ENCODE peak calls at places on chromosomes 4 and X, in six cellular contexts. C, G, F, P, Q and K are unnamed samples.

GRCh38 chr4:48311896-48312295 is 29.4 kb upstream of the SLAIN2 start:
- DNase-seq in C (no peak), G (peak), F (no peak), P (no peak), Q (no peak), K (no peak)

GRCh38 chrX:130108647-130109428 is 1.5 kb downstream of the ELF4 start:
- DNase-seq in C (peak), G (no peak), F (peak), P (peak), Q (peak), K (no peak)

GRCh38 chr4:154491341-154491679 is 289 bp downstream of the DCHS2 start:
- DNase-seq in C (peak), G (peak), F (no peak), P (no peak), Q (peak), K (no peak)

GRCh38 chr4:117479673-117480072 is 394.3 kb upstream of the TRAM1L1 start:
- DNase-seq in C (no peak), G (peak), F (no peak), P (no peak), Q (no peak), K (no peak)

GRCh38 chr4:68129793-68130192 is at the start of gene TMPRSS11F:
- DNase-seq in C (no peak), G (no peak), F (peak), P (no peak), Q (no peak), K (no peak)

GRCh38 chrX:77788050-77788449 is 2.0 kb upstream of the ATRX start:
- DNase-seq in C (peak), G (peak), F (peak), P (peak), Q (no peak), K (no peak)

GRCh38 chr4:32499176-32499575 is 1779.0 kb downstream of the PCDH7 start:
- DNase-seq in C (no peak), G (no peak), F (no peak), P (no peak), Q (no peak), K (no peak)

GRCh38 chr4:26197018-26197779 is 123.6 kb upstream of the RBPJ start:
- DNase-seq in C (peak), G (peak), F (peak), P (no peak), Q (no peak), K (peak)

GRCh38 chrX:19715711-19716638 is 171.4 kb downstream of the SH3KBP1 start:
- DNase-seq in C (no peak), G (no peak), F (no peak), P (no peak), Q (no peak), K (no peak)

GRCh38 chr4:2962614-2963184 is 507 bp downstream of the NOP14 start:
- DNase-seq in C (no peak), G (peak), F (peak), P (peak), Q (no peak), K (no peak)

GRCh38 chr4:139555705-139556070 is 331 bp downstream of the SETD7 start:
- DNase-seq in C (no peak), G (no peak), F (no peak), P (no peak), Q (peak), K (no peak)

GRCh38 chrX:139194571-139195280 is 335.8 kb upstream of the F9 start:
- DNase-seq in C (no peak), G (no peak), F (peak), P (no peak), Q (no peak), K (no peak)

GRCh38 chr4:3313556-3314228 is 20.9 kb downstream of the RGS12 start:
- DNase-seq in C (no peak), G (no peak), F (no peak), P (no peak), Q (no peak), K (no peak)

GRCh38 chr4:24598025-24598424 is 13.7 kb upstream of the DHX15 start:
- DNase-seq in C (peak), G (peak), F (no peak), P (peak), Q (no peak), K (no peak)

GRCh38 chr4:173294444-173294843 is 39.7 kb downstream of the HMGB2 start:
- DNase-seq in C (no peak), G (no peak), F (no peak), P (no peak), Q (no peak), K (no peak)

GRCh38 chrX:80578518-80579105 is 158.4 kb downstream of the TENT5D start:
- DNase-seq in C (no peak), G (peak), F (peak), P (peak), Q (peak), K (no peak)

GRCh38 chr4:119103263-119103662 is 32.4 kb upstream of the MYOZ2 start:
- DNase-seq in C (peak), G (peak), F (peak), P (peak), Q (no peak), K (no peak)
- TF ChIP-seq SMC3 in C (peak), G (no peak), F (no peak), P (no peak), Q (no peak), K (no peak)

DNA sequence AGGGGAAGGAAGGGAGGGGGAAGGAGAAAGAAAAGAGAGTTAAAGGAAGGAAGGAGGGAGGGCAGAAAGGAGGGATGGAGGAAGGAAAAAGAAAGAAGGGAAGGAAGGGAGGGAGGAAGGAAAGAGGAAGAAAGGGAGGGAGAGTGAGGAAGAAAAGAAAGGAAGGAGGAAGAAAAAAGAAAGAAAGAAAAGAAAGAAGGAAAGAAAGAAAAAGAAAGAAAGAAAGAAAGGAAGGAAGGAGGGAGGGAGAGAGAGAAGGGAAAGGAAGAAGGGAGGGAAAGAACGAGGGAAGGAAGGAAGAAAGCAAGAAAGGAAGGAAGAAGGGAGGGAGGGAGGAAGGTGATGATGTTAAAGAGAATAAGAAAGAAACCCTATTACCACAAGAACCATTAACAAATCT is 150.6 kb downstream of the MXRA5 start:
- DNase-seq in C (no peak), G (no peak), F (no peak), P (no peak), Q (no peak), K (no peak)
- TF ChIP-seq SMC3 in C (no peak), G (no peak), F (no peak), P (no peak), Q (no peak), K (no peak)

GRCh38 chrX:70030242-70030823 is 19.4 kb downstream of the AWAT2 start:
- DNase-seq in C (peak), G (peak), F (peak), P (peak), Q (peak), K (no peak)
- TF ChIP-seq SMC3 in C (peak), G (peak), F (peak), P (peak), Q (peak), K (peak)

GRCh38 chrX:45322820-45323219 is 122.1 kb upstream of the DIPK2B start:
- DNase-seq in C (no peak), G (peak), F (no peak), P (no peak), Q (no peak), K (no peak)

GRCh38 chrX:45329217-45329616 is 128.5 kb upstream of the DIPK2B start:
- DNase-seq in C (no peak), G (no peak), F (no peak), P (no peak), Q (no peak), K (no peak)

GRCh38 chrX:45322382-45322781 is 121.7 kb upstream of the DIPK2B start:
- DNase-seq in C (peak), G (peak), F (peak), P (peak), Q (no peak), K (no peak)

GRCh38 chrX:45323387-45323786 is 122.7 kb upstream of the DIPK2B start:
- DNase-seq in C (no peak), G (no peak), F (no peak), P (no peak), Q (no peak), K (no peak)

DNA sequence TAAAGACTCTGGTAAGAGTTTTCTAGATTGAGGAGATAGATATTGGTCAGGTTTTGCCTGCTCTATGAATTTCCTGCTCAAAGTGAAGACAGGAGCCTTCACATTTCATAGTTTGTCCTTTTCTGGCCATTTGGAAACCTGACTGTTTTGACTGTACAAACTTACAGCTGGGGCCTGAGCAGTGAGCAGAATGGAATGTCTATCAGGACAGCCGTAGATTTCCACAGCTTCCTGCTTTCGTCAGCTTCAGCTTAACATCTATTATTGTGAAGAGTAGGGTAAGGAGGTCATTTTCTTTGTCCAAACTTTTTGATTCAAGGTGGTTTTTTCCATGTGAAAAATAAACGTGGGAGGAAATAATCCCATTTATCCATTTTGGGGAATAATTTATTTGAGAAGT is 124.3 kb upstream of the DIPK2B start:
- DNase-seq in C (no peak), G (peak), F (no peak), P (no peak), Q (no peak), K (no peak)
- TF ChIP-seq SMC3 in C (no peak), G (no peak), F (no peak), P (no peak), Q (no peak), K (no peak)

GRCh38 chr4:118985170-118986000 is 96.7 kb downstream of the SYNPO2 start:
- DNase-seq in C (no peak), G (no peak), F (no peak), P (no peak), Q (no peak), K (no peak)

GRCh38 chr4:118981171-118981838 is 92.7 kb downstream of the SYNPO2 start:
- DNase-seq in C (no peak), G (peak), F (no peak), P (no peak), Q (no peak), K (no peak)

GRCh38 chr4:118983293-118983692 is 94.6 kb downstream of the SYNPO2 start:
- DNase-seq in C (no peak), G (no peak), F (no peak), P (no peak), Q (no peak), K (no peak)

GRCh38 chr4:118979712-118980111 is 91.1 kb downstream of the SYNPO2 start:
- DNase-seq in C (no peak), G (no peak), F (no peak), P (no peak), Q (no peak), K (no peak)

GRCh38 chr4:118981839-118982381 is 93.3 kb downstream of the SYNPO2 start:
- DNase-seq in C (peak), G (peak), F (peak), P (peak), Q (peak), K (no peak)
- TF ChIP-seq SMC3 in C (peak), G (peak), F (peak), P (peak), Q (peak), K (peak)

GRCh38 chr4:14054391-14054790 is 426.9 kb upstream of the BOD1L1 start:
- DNase-seq in C (no peak), G (no peak), F (no peak), P (no peak), Q (no peak), K (no peak)

GRCh38 chr4:14064969-14065368 is 437.4 kb upstream of the BOD1L1 start:
- DNase-seq in C (no peak), G (no peak), F (no peak), P (no peak), Q (no peak), K (no peak)

DNA sequence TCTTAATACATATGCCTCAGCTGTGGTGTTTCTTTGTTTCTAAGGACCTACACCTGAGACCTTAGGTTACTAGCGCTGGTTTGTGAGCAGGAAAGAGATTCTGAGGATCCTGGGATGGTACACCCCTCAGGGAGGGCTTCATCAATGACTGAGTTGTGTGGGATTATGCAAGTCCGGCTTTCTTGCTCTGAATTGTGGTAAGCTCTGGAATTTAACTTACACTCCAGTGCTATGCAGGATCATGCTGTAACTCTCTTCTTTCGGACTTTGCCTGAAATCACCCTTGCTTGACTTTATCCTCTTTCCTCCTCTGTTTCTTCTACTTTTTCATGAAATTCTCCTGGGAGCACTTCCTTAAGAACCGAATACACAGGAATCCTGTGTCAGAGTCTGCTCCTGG is 431.5 kb upstream of the BOD1L1 start:
- DNase-seq in C (no peak), G (peak), F (no peak), P (no peak), Q (no peak), K (no peak)
- TF ChIP-seq SMC3 in C (no peak), G (no peak), F (no peak), P (no peak), Q (no peak), K (no peak)

GRCh38 chrX:51024106-51024696 is 113.7 kb downstream of the BMP15 start:
- DNase-seq in C (no peak), G (no peak), F (no peak), P (no peak), Q (no peak), K (no peak)
- TF ChIP-seq SMC3 in C (no peak), G (no peak), F (no peak), P (no peak), Q (no peak), K (no peak)

GRCh38 chrX:120358687-120359086 is 3.2 kb upstream of the ATP1B4 start:
- DNase-seq in C (no peak), G (no peak), F (no peak), P (no peak), Q (no peak), K (no peak)
- TF ChIP-seq SMC3 in C (no peak), G (no peak), F (no peak), P (no peak), Q (no peak), K (no peak)